ENCODE peak calls at places on chromosome 12, in six cellular contexts. E is GM12878, F is PC-3, S is mesendoderm, G is neuronal stem cell, D is Karpas-422. A is an unnamed sample.

GRCh38 chr12:50764861-50765324 is 992 bp downstream of the ATF1 start:
- DNase-seq in E (no peak), F (peak), S (peak), G (no peak), D (peak), A (peak)

GRCh38 chr12:51070004-51070403 is 13.4 kb downstream of the CSRNP2 start:
- DNase-seq in E (no peak), F (no peak), S (peak), G (no peak), D (no peak), A (peak)

GRCh38 chr12:79886917-79887519 is 47.9 kb downstream of the PPP1R12A start:
- DNase-seq in E (peak), F (peak), S (peak), G (no peak), D (peak), A (peak)

GRCh38 chr12:111404362-111405148 is 1.2 kb upstream of the SH2B3 start:
- DNase-seq in E (no peak), F (no peak), S (peak), G (no peak), D (peak), A (peak)

GRCh38 chr12:51393676-51394545 is 2.7 kb upstream of the GALNT6 start:
- DNase-seq in E (no peak), F (peak), S (no peak), G (no peak), D (no peak), A (peak)

GRCh38 chr12:79687711-79688270 is 3.0 kb downstream of the PAWR start:
- DNase-seq in E (no peak), F (no peak), S (no peak), G (peak), D (peak), A (peak)

GRCh38 chr12:54352891-54353874 is 11.1 kb downstream of the GPR84 start:
- DNase-seq in E (no peak), F (no peak), S (no peak), G (peak), D (no peak), A (peak)

GRCh38 chr12:94622475-94622874 is 27.9 kb downstream of the TMCC3 start:
- DNase-seq in E (no peak), F (peak), S (no peak), G (no peak), D (no peak), A (no peak)

GRCh38 chr12:90816353-90817089 is 138.5 kb downstream of the CCER1 start:
- DNase-seq in E (no peak), F (peak), S (no peak), G (no peak), D (no peak), A (no peak)

GRCh38 chr12:72647139-72647538 is 375.0 kb downstream of the TRHDE start:
- DNase-seq in E (no peak), F (no peak), S (no peak), G (no peak), D (no peak), A (no peak)

GRCh38 chr12:10171954-10172353 is at the start of gene OLR1:
- DNase-seq in E (no peak), F (no peak), S (no peak), G (no peak), D (no peak), A (peak)

GRCh38 chr12:53174881-53175491 is 5.5 kb upstream of the ZNF740 start:
- DNase-seq in E (no peak), F (peak), S (peak), G (peak), D (peak), A (peak)

GRCh38 chr12:125203145-125203765 is 138.0 kb downstream of the AACS start:
- DNase-seq in E (no peak), F (peak), S (no peak), G (no peak), D (peak), A (no peak)

GRCh38 chr12:54029529-54030441 is 1.5 kb downstream of the HOXC6 start:
- DNase-seq in E (no peak), F (no peak), S (peak), G (no peak), D (no peak), A (peak)

GRCh38 chr12:49642370-49642802 is 19.0 kb downstream of the PRPF40B start:
- DNase-seq in E (no peak), F (peak), S (no peak), G (no peak), D (no peak), A (no peak)
- H3K4me2 ChIP-seq in E (no peak), F (no peak), S (no peak), G (no peak), D (no peak), A (no peak)

GRCh38 chr12:120364487-120364886 is 4.5 kb downstream of the MSI1 start:
- DNase-seq in E (no peak), F (no peak), S (no peak), G (no peak), D (no peak), A (no peak)

GRCh38 chr12:120365675-120366340 is 3.2 kb downstream of the MSI1 start:
- DNase-seq in E (no peak), F (no peak), S (no peak), G (no peak), D (no peak), A (no peak)

GRCh38 chr12:120362516-120363273 is 6.3 kb downstream of the MSI1 start:
- DNase-seq in E (no peak), F (no peak), S (no peak), G (no peak), D (no peak), A (no peak)

GRCh38 chr12:120361506-120362208 is 7.3 kb downstream of the MSI1 start:
- DNase-seq in E (no peak), F (no peak), S (peak), G (peak), D (no peak), A (peak)

DNA sequence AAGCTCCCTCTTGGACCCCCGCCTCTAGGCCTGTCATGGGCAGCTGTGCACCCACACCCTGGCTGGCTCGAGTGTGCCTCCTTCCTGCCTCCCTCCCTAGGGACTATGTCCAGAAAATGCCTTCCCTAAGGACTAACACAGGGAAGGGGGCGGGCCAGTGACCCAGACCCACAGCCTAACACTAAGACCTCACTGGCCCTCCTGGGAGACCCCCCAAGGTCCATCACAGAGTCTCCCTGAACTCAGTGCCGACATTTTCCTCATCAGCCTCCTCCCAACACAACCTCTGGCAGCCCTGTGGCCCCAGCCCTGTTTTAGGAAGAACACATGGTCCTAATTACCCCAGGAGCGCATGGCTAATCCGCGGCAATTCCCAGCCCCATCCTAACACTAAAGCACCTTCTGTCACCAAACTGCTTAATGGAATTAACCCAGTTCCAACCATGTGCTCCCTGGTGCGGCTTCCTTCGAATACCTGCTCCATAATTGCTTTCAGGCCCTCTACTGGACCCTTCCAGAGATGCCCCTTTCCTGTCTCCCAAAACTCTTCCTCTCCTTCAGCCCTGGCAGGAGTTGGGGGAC is 5.6 kb downstream of the MSI1 start:
- DNase-seq in E (no peak), F (no peak), S (peak), G (no peak), D (no peak), A (no peak)
- H3K4me2 ChIP-seq in E (no peak), F (no peak), S (no peak), G (no peak), D (no peak), A (no peak)

GRCh38 chr12:98478606-98479005 is 36.8 kb upstream of the TMPO start:
- DNase-seq in E (no peak), F (no peak), S (no peak), G (no peak), D (no peak), A (no peak)
- H3K4me2 ChIP-seq in E (no peak), F (no peak), S (no peak), G (no peak), D (no peak), A (no peak)

GRCh38 chr12:60337865-60338549 is 742.2 kb downstream of the SLC16A7 start:
- DNase-seq in E (no peak), F (no peak), S (no peak), G (no peak), D (no peak), A (no peak)

GRCh38 chr12:60333461-60333860 is 737.6 kb downstream of the SLC16A7 start:
- DNase-seq in E (no peak), F (peak), S (no peak), G (no peak), D (no peak), A (peak)

DNA sequence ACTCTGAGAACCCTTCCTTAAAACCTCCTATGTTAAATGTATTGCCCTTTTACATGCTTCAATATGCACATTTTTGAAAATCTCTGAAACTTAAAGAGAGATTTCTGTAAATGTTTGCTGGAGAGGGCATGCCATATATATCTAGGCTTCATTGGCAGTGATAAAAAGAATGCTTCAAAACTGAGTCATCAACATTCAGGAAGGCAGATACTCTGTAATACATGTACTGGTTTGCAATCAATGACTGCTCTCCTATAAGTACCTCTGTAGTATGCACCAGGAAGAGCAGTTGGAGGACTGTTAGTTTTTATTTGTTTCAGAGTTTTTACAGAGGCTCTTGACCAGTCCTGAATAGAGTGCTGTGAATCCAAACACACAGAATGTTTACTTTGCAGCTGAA is 739.9 kb downstream of the SLC16A7 start:
- DNase-seq in E (no peak), F (peak), S (peak), G (no peak), D (no peak), A (peak)
- H3K4me2 ChIP-seq in E (no peak), F (peak), S (no peak), G (no peak), D (no peak), A (no peak)

A was measured in mesenchymal stem cell.